ENCODE peak calls at places on chromosomes 12 and 14, in ten cellular contexts. One of them, this sample, is unnamed. For H3K4me1, the result is how much of the 10 kb centered on the place peaks cover.

GRCh38 chr14:61462566-61463195 is 141.3 kb downstream of the PRKCH start:
- DNase-seq in tibial artery: no peak
- DNase-seq in left ventricle myocardium inferior: no peak
- DNase-seq in upper lobe of right lung: no peak
- DNase-seq in GM23248: peak
- DNase-seq in cardiac muscle cell: peak
- DNase-seq in aorta: no peak
- DNase-seq in SJSA1: no peak
- DNase-seq in endothelial cell of umbilical vein: peak
- DNase-seq in breast epithelium: no peak
- DNase-seq in this sample: no peak

GRCh38 chr12:8038659-8039114 is 6.2 kb downstream of the FOXJ2 start:
- DNase-seq in tibial artery: no peak
- DNase-seq in left ventricle myocardium inferior: peak
- DNase-seq in upper lobe of right lung: peak
- DNase-seq in GM23248: peak
- DNase-seq in cardiac muscle cell: peak
- DNase-seq in aorta: peak
- DNase-seq in SJSA1: peak
- DNase-seq in endothelial cell of umbilical vein: peak
- DNase-seq in breast epithelium: peak
- DNase-seq in this sample: peak

GRCh38 chr14:41957459-41957858 is 350.8 kb downstream of the LRFN5 start:
- DNase-seq in tibial artery: no peak
- DNase-seq in left ventricle myocardium inferior: no peak
- DNase-seq in upper lobe of right lung: no peak
- DNase-seq in GM23248: no peak
- DNase-seq in cardiac muscle cell: no peak
- DNase-seq in aorta: no peak
- DNase-seq in SJSA1: no peak
- DNase-seq in endothelial cell of umbilical vein: no peak
- DNase-seq in breast epithelium: no peak
- DNase-seq in this sample: no peak

GRCh38 chr14:42222924-42223471 is 616.3 kb downstream of the LRFN5 start:
- DNase-seq in tibial artery: peak
- DNase-seq in left ventricle myocardium inferior: no peak
- DNase-seq in upper lobe of right lung: no peak
- DNase-seq in GM23248: peak
- DNase-seq in cardiac muscle cell: peak
- DNase-seq in aorta: no peak
- DNase-seq in SJSA1: no peak
- DNase-seq in endothelial cell of umbilical vein: no peak
- DNase-seq in breast epithelium: no peak
- DNase-seq in this sample: no peak

GRCh38 chr12:52025301-52026172 is 18.8 kb downstream of the TAMALIN start:
- DNase-seq in tibial artery: peak
- DNase-seq in left ventricle myocardium inferior: peak
- DNase-seq in upper lobe of right lung: peak
- DNase-seq in GM23248: peak
- DNase-seq in cardiac muscle cell: peak
- DNase-seq in aorta: peak
- DNase-seq in SJSA1: peak
- DNase-seq in endothelial cell of umbilical vein: peak
- DNase-seq in breast epithelium: peak
- DNase-seq in this sample: peak

GRCh38 chr14:72104011-72104613 is 171.9 kb downstream of the RGS6 start:
- DNase-seq in tibial artery: no peak
- DNase-seq in left ventricle myocardium inferior: no peak
- DNase-seq in upper lobe of right lung: no peak
- DNase-seq in GM23248: peak
- DNase-seq in cardiac muscle cell: peak
- DNase-seq in aorta: no peak
- DNase-seq in SJSA1: no peak
- DNase-seq in endothelial cell of umbilical vein: no peak
- DNase-seq in breast epithelium: no peak
- DNase-seq in this sample: no peak

GRCh38 chr14:32494566-32495434 is 165.7 kb downstream of the AKAP6 start:
- DNase-seq in tibial artery: no peak
- DNase-seq in left ventricle myocardium inferior: no peak
- DNase-seq in upper lobe of right lung: no peak
- DNase-seq in GM23248: peak
- DNase-seq in cardiac muscle cell: peak
- DNase-seq in aorta: no peak
- DNase-seq in SJSA1: no peak
- DNase-seq in endothelial cell of umbilical vein: no peak
- DNase-seq in breast epithelium: no peak
- DNase-seq in this sample: no peak

GRCh38 chr12:52251367-52252055 is 18.5 kb downstream of the KRT7 start:
- DNase-seq in tibial artery: no peak
- DNase-seq in left ventricle myocardium inferior: no peak
- DNase-seq in upper lobe of right lung: no peak
- DNase-seq in GM23248: no peak
- DNase-seq in cardiac muscle cell: no peak
- DNase-seq in aorta: peak
- DNase-seq in SJSA1: no peak
- DNase-seq in endothelial cell of umbilical vein: no peak
- DNase-seq in breast epithelium: no peak
- DNase-seq in this sample: no peak

GRCh38 chr12:101909646-101910045 is 32.3 kb downstream of the DRAM1 start:
- DNase-seq in tibial artery: no peak
- DNase-seq in left ventricle myocardium inferior: no peak
- DNase-seq in upper lobe of right lung: no peak
- DNase-seq in GM23248: no peak
- DNase-seq in cardiac muscle cell: no peak
- DNase-seq in aorta: no peak
- DNase-seq in SJSA1: no peak
- DNase-seq in endothelial cell of umbilical vein: no peak
- DNase-seq in breast epithelium: no peak
- DNase-seq in this sample: no peak

GRCh38 chr12:3129301-3130052 is 52.3 kb downstream of the TSPAN9 start:
- DNase-seq in tibial artery: no peak
- DNase-seq in left ventricle myocardium inferior: no peak
- DNase-seq in upper lobe of right lung: no peak
- DNase-seq in GM23248: peak
- DNase-seq in cardiac muscle cell: no peak
- DNase-seq in aorta: peak
- DNase-seq in SJSA1: no peak
- DNase-seq in endothelial cell of umbilical vein: no peak
- DNase-seq in breast epithelium: no peak
- DNase-seq in this sample: no peak

GRCh38 chr14:95496690-95497241 is 19.7 kb downstream of the SYNE3 start:
- DNase-seq in tibial artery: peak
- DNase-seq in left ventricle myocardium inferior: no peak
- DNase-seq in upper lobe of right lung: no peak
- DNase-seq in GM23248: no peak
- DNase-seq in cardiac muscle cell: no peak
- DNase-seq in aorta: peak
- DNase-seq in SJSA1: no peak
- DNase-seq in endothelial cell of umbilical vein: peak
- DNase-seq in breast epithelium: no peak
- DNase-seq in this sample: peak

DNA sequence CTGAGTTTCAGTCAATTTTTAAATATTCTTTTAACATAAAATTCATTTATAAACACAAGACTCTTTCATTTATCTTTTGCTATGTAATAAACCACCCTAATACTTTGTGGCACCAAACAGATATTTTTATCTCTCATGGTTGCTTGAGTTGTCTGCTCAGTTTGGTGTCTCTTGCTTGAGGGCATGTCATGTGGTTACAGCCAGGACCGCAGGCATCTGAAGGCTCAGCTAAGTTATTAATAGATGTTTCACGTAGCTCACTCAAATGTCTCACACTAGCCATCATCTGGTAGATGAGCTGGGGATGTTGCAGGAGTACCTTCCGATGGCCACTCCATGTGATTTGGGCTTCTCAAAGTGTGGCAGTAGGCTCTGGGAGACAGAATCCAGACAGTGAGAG is 597.8 kb downstream of the ETNK1 start:
- DNase-seq in tibial artery: no peak
- DNase-seq in left ventricle myocardium inferior: no peak
- DNase-seq in upper lobe of right lung: no peak
- DNase-seq in GM23248: no peak
- DNase-seq in cardiac muscle cell: no peak
- DNase-seq in aorta: no peak
- DNase-seq in SJSA1: no peak
- DNase-seq in endothelial cell of umbilical vein: no peak
- DNase-seq in breast epithelium: no peak
- DNase-seq in this sample: no peak
- H3K27ac ChIP-seq in tibial artery: no peak
- H3K27ac ChIP-seq in left ventricle myocardium inferior: no peak
- H3K27ac ChIP-seq in upper lobe of right lung: no peak
- H3K27ac ChIP-seq in GM23248: no peak
- H3K27ac ChIP-seq in cardiac muscle cell: no peak
- H3K27ac ChIP-seq in aorta: no peak
- H3K27ac ChIP-seq in SJSA1: no peak
- H3K27ac ChIP-seq in endothelial cell of umbilical vein: no peak
- H3K27ac ChIP-seq in breast epithelium: no peak
- H3K27ac ChIP-seq in this sample: no peak

GRCh38 chr14:91378945-91379932 is 38.4 kb downstream of the CCDC88C start:
- DNase-seq in tibial artery: no peak
- DNase-seq in left ventricle myocardium inferior: no peak
- DNase-seq in upper lobe of right lung: no peak
- DNase-seq in GM23248: no peak
- DNase-seq in cardiac muscle cell: no peak
- DNase-seq in aorta: no peak
- DNase-seq in SJSA1: no peak
- DNase-seq in endothelial cell of umbilical vein: no peak
- DNase-seq in breast epithelium: no peak
- DNase-seq in this sample: no peak
- H3K4me1 ChIP-seq in tibial artery: under half
- H3K4me1 ChIP-seq in left ventricle myocardium inferior: under half
- H3K4me1 ChIP-seq in upper lobe of right lung: under half
- H3K4me1 ChIP-seq in GM23248: under half
- H3K4me1 ChIP-seq in cardiac muscle cell: under half
- H3K4me1 ChIP-seq in aorta: under half
- H3K4me1 ChIP-seq in SJSA1: under half
- H3K4me1 ChIP-seq in endothelial cell of umbilical vein: under half
- H3K4me1 ChIP-seq in breast epithelium: under half
- H3K4me1 ChIP-seq in this sample: under half

GRCh38 chr14:102215522-102216250 is 76.0 kb downstream of the WDR20 start:
- DNase-seq in tibial artery: no peak
- DNase-seq in left ventricle myocardium inferior: peak
- DNase-seq in upper lobe of right lung: no peak
- DNase-seq in GM23248: peak
- DNase-seq in cardiac muscle cell: peak
- DNase-seq in aorta: peak
- DNase-seq in SJSA1: no peak
- DNase-seq in endothelial cell of umbilical vein: no peak
- DNase-seq in breast epithelium: no peak
- DNase-seq in this sample: peak

GRCh38 chr14:102218688-102219087 is 79.0 kb downstream of the WDR20 start:
- DNase-seq in tibial artery: no peak
- DNase-seq in left ventricle myocardium inferior: no peak
- DNase-seq in upper lobe of right lung: no peak
- DNase-seq in GM23248: no peak
- DNase-seq in cardiac muscle cell: no peak
- DNase-seq in aorta: peak
- DNase-seq in SJSA1: no peak
- DNase-seq in endothelial cell of umbilical vein: no peak
- DNase-seq in breast epithelium: no peak
- DNase-seq in this sample: no peak

GRCh38 chr14:102219316-102219715 is 79.6 kb downstream of the WDR20 start:
- DNase-seq in tibial artery: no peak
- DNase-seq in left ventricle myocardium inferior: no peak
- DNase-seq in upper lobe of right lung: no peak
- DNase-seq in GM23248: no peak
- DNase-seq in cardiac muscle cell: no peak
- DNase-seq in aorta: peak
- DNase-seq in SJSA1: no peak
- DNase-seq in endothelial cell of umbilical vein: no peak
- DNase-seq in breast epithelium: no peak
- DNase-seq in this sample: peak

GRCh38 chr14:102217987-102218421 is 78.3 kb downstream of the WDR20 start:
- DNase-seq in tibial artery: no peak
- DNase-seq in left ventricle myocardium inferior: no peak
- DNase-seq in upper lobe of right lung: peak
- DNase-seq in GM23248: no peak
- DNase-seq in cardiac muscle cell: no peak
- DNase-seq in aorta: peak
- DNase-seq in SJSA1: no peak
- DNase-seq in endothelial cell of umbilical vein: no peak
- DNase-seq in breast epithelium: no peak
- DNase-seq in this sample: no peak

DNA sequence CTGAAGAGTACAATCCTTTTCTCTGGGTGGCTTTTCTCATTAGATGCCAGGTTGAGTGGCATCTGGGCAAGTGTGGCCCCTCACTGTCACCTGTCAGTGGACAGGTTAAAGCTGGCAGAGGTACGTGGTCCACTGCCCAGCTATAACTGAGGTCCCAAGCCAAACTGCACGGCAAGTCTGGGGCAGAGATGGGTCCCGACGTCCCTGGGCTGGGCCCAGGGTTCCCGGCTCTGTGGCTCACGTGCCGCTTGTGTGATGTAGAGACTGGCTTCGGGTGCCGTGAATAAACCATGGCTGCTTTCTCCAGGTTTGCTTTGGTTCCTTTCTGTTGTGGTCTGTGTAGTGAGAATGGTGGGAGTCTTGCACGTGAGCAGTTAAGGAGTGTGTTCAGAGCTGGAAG is 77.7 kb downstream of the WDR20 start:
- DNase-seq in tibial artery: no peak
- DNase-seq in left ventricle myocardium inferior: no peak
- DNase-seq in upper lobe of right lung: peak
- DNase-seq in GM23248: no peak
- DNase-seq in cardiac muscle cell: no peak
- DNase-seq in aorta: peak
- DNase-seq in SJSA1: no peak
- DNase-seq in endothelial cell of umbilical vein: no peak
- DNase-seq in breast epithelium: no peak
- DNase-seq in this sample: no peak
- H3K27ac ChIP-seq in tibial artery: no peak
- H3K27ac ChIP-seq in left ventricle myocardium inferior: peak
- H3K27ac ChIP-seq in upper lobe of right lung: no peak
- H3K27ac ChIP-seq in GM23248: no peak
- H3K27ac ChIP-seq in cardiac muscle cell: peak
- H3K27ac ChIP-seq in aorta: no peak
- H3K27ac ChIP-seq in SJSA1: no peak
- H3K27ac ChIP-seq in endothelial cell of umbilical vein: no peak
- H3K27ac ChIP-seq in breast epithelium: no peak
- H3K27ac ChIP-seq in this sample: no peak

DNA sequence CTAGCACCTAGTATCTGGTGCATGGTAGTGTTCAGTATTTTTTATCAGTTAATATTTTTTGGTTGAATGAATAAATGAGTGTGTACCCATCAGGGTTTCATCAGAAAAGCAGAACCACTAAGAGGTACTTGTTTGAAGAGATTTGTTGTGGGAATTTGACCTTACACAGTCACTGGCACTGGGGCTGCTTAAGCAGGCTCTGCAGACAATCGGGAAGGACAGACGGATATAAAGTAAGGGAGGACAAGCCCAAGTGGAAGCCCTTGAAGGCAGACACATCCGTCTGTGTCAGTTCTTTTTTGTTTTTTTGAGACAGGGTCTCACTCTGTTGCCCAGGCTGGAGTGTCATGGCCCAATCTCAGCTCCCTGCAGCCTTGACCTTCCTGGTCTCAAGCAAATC is 38.7 kb downstream of the CD9 start:
- DNase-seq in tibial artery: no peak
- DNase-seq in left ventricle myocardium inferior: no peak
- DNase-seq in upper lobe of right lung: peak
- DNase-seq in GM23248: no peak
- DNase-seq in cardiac muscle cell: no peak
- DNase-seq in aorta: no peak
- DNase-seq in SJSA1: no peak
- DNase-seq in endothelial cell of umbilical vein: no peak
- DNase-seq in breast epithelium: no peak
- DNase-seq in this sample: no peak
- H3K4me1 ChIP-seq in tibial artery: under half
- H3K4me1 ChIP-seq in left ventricle myocardium inferior: under half
- H3K4me1 ChIP-seq in upper lobe of right lung: under half
- H3K4me1 ChIP-seq in GM23248: under half
- H3K4me1 ChIP-seq in cardiac muscle cell: under half
- H3K4me1 ChIP-seq in aorta: under half
- H3K4me1 ChIP-seq in SJSA1: under half
- H3K4me1 ChIP-seq in endothelial cell of umbilical vein: under half
- H3K4me1 ChIP-seq in breast epithelium: under half
- H3K4me1 ChIP-seq in this sample: under half

This sample was measured in Peyer's patch.